ENCODE peak calls at places on chromosomes 16 and 17, in seven cellular contexts. I is H1, Q is trophoblast cell, L is mesenchymal stem cell, A is IMR-90, H is H9, S is neuronal stem cell. N is an unnamed sample.
A peak's percentile ranks its signal among the peaks of the same experiment; 100 is the strongest.

GRCh38 chr16:56610609-56611111 is 2.3 kb downstream of the MT2A start:
- DNase-seq in I (no peak), Q (no peak), L (peak; percentile 71), A (peak; percentile 71), H (no peak), S (no peak), N (no peak)

GRCh38 chr17:48878920-48879898 is 13.4 kb upstream of the ATP5MC1 start:
- DNase-seq in I (no peak), Q (peak; percentile 25), L (peak; percentile 81), A (peak; percentile 66), H (peak; percentile 81), S (peak; percentile 70), N (peak; percentile 81)

GRCh38 chr17:56690441-56691291 is 97.2 kb downstream of the NOG start:
- DNase-seq in I (no peak), Q (peak; percentile 83), L (no peak), A (no peak), H (no peak), S (no peak), N (no peak)

GRCh38 chr16:35841632-35842031 is 2382.2 kb downstream of the TP53TG3F start:
- DNase-seq in I (no peak), Q (no peak), L (no peak), A (no peak), H (no peak), S (no peak), N (no peak)

GRCh38 chr16:73017321-73017720 is 30.6 kb downstream of the ZFHX3 start:
- DNase-seq in I (no peak), Q (no peak), L (no peak), A (no peak), H (no peak), S (no peak), N (no peak)

GRCh38 chr17:56292010-56292409 is 138.7 kb downstream of the ANKFN1 start:
- DNase-seq in I (no peak), Q (no peak), L (no peak), A (peak; percentile 77), H (no peak), S (no peak), N (no peak)

GRCh38 chr16:27677300-27677699 is 127.4 kb downstream of the KATNIP start:
- DNase-seq in I (no peak), Q (no peak), L (peak; percentile 15), A (peak; percentile 59), H (no peak), S (no peak), N (no peak)

GRCh38 chr16:873889-874288 is 73.4 kb upstream of the GNG13 start:
- DNase-seq in I (no peak), Q (no peak), L (no peak), A (no peak), H (no peak), S (no peak), N (no peak)

GRCh38 chr17:60573139-60573975 is 26.6 kb upstream of the PPM1D start:
- DNase-seq in I (no peak), Q (peak; percentile 95), L (peak; percentile 82), A (peak; percentile 74), H (no peak), S (no peak), N (peak; percentile 87)

GRCh38 chr17:40615295-40615988 is 32.2 kb downstream of the SMARCE1 start:
- DNase-seq in I (peak; percentile 49), Q (peak; percentile 46), L (peak; percentile 46), A (peak; percentile 47), H (peak; percentile 90), S (peak; percentile 18), N (peak; percentile 92)

GRCh38 chr17:80115159-80115558 is 13.8 kb downstream of the GAA start:
- DNase-seq in I (no peak), Q (no peak), L (no peak), A (no peak), H (peak; percentile 1), S (no peak), N (no peak)

GRCh38 chr17:63276376-63276775 is 169.7 kb downstream of the CYB561 start:
- DNase-seq in I (no peak), Q (no peak), L (no peak), A (no peak), H (no peak), S (no peak), N (no peak)

GRCh38 chr17:76561799-76562268 is 22.0 kb downstream of the PRCD start:
- DNase-seq in I (no peak), Q (no peak), L (no peak), A (no peak), H (no peak), S (no peak), N (no peak)
- H3K4ac ChIP-seq in I (no peak overlapping the region), Q (no peak overlapping the region), L (peak overlapping the region; percentile 60), A (peak overlapping the region; percentile 17), H (no peak overlapping the region), S (no peak overlapping the region), N (no peak overlapping the region)

GRCh38 chr17:64974750-64975317 is 55.6 kb upstream of the LRRC37A3 start:
- DNase-seq in I (no peak), Q (no peak), L (no peak), A (no peak), H (no peak), S (no peak), N (no peak)

GRCh38 chr17:64972611-64973010 is 53.3 kb upstream of the LRRC37A3 start:
- DNase-seq in I (no peak), Q (no peak), L (no peak), A (no peak), H (no peak), S (no peak), N (no peak)

GRCh38 chr17:64964796-64965195 is 45.5 kb upstream of the LRRC37A3 start:
- DNase-seq in I (no peak), Q (no peak), L (no peak), A (no peak), H (no peak), S (no peak), N (no peak)

GRCh38 chr17:64969046-64969501 is 49.8 kb upstream of the LRRC37A3 start:
- DNase-seq in I (no peak), Q (no peak), L (peak; percentile 65), A (no peak), H (no peak), S (no peak), N (no peak)
- H3K4ac ChIP-seq in I (no peak overlapping the region), Q (no peak overlapping the region), L (no peak overlapping the region), A (no peak overlapping the region), H (no peak overlapping the region), S (no peak overlapping the region), N (no peak overlapping the region)

GRCh38 chr17:4167786-4168185 is 24.8 kb downstream of the CYB5D2 start:
- DNase-seq in I (no peak), Q (no peak), L (no peak), A (no peak), H (no peak), S (no peak), N (no peak)
- H3K4ac ChIP-seq in I (no peak overlapping the region), Q (no peak overlapping the region), L (no peak overlapping the region), A (no peak overlapping the region), H (no peak overlapping the region), S (no peak overlapping the region), N (no peak overlapping the region)

GRCh38 chr16:13325396-13325795 is 424.0 kb downstream of the SHISA9 start:
- DNase-seq in I (no peak), Q (no peak), L (no peak), A (no peak), H (no peak), S (no peak), N (no peak)

GRCh38 chr16:13324861-13325260 is 423.5 kb downstream of the SHISA9 start:
- DNase-seq in I (no peak), Q (no peak), L (no peak), A (no peak), H (no peak), S (no peak), N (peak; percentile 92)

DNA sequence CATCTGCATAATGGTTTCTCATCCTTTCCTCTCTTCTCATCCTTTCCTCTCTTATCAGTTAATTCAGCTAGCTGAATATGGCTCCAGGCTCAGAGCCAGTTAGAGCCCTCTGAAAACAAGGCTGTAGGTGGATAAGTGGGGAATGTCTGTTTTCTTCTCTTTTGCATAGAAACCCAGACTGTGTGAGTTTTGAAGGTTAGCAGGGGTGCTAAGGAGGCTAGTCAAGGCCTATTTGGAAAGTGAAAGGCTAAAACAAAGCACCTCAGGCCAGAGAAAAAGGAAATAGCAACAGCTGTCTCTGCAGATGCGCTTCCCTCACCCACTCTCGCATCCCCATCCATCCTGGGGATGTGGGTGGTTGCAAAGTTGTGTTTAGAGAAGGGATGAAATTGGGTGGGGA is 421.0 kb downstream of the SHISA9 start:
- DNase-seq in I (no peak), Q (no peak), L (no peak), A (no peak), H (no peak), S (no peak), N (peak; percentile 95)
- H3K4ac ChIP-seq in I (peak overlapping the region; percentile 60), Q (no peak overlapping the region), L (no peak overlapping the region), A (no peak overlapping the region), H (no peak overlapping the region), S (no peak overlapping the region), N (no peak overlapping the region)

GRCh38 chr16:84630009-84630408 is 12.1 kb upstream of the COTL1 start:
- DNase-seq in I (no peak), Q (no peak), L (no peak), A (no peak), H (no peak), S (no peak), N (no peak)

GRCh38 chr16:84631153-84631466 is 13.2 kb upstream of the COTL1 start:
- DNase-seq in I (no peak), Q (no peak), L (no peak), A (no peak), H (no peak), S (no peak), N (no peak)

GRCh38 chr16:84630446-84631152 is 12.7 kb upstream of the COTL1 start:
- DNase-seq in I (no peak), Q (no peak), L (no peak), A (no peak), H (no peak), S (no peak), N (no peak)

GRCh38 chr16:84633622-84634021 is 14.7 kb upstream of the KLHL36 start:
- DNase-seq in I (no peak), Q (no peak), L (peak; percentile 69), A (no peak), H (no peak), S (no peak), N (no peak)

GRCh38 chr16:84631882-84632281 is 14.0 kb upstream of the COTL1 start:
- DNase-seq in I (no peak), Q (no peak), L (no peak), A (no peak), H (no peak), S (no peak), N (no peak)
- H3K4ac ChIP-seq in I (no peak overlapping the region), Q (no peak overlapping the region), L (no peak overlapping the region), A (no peak overlapping the region), H (no peak overlapping the region), S (no peak overlapping the region), N (no peak overlapping the region)